ENCODE peak calls at places on chromosomes 4 and X, in eight cellular contexts. P is K562, L is keratinocyte, T is H9, D is mammary epithelial cell, Q is endothelial cell of umbilical vein, A is GM23248, S is fibroblast of lung. B is an unnamed sample.
A peak's percentile ranks its signal among the peaks of the same experiment; 100 is the strongest.

GRCh38 chrX:15930585-15930984 is 76.0 kb upstream of the AP1S2 start:
- DNase-seq in P (no peak), L (no peak), T (no peak), D (peak; percentile 45), Q (peak; percentile 36), A (peak; percentile 36), S (peak; percentile 57), B (peak; percentile 66)

GRCh38 chrX:40922307-40922706 is 162.9 kb upstream of the USP9X start:
- DNase-seq in P (peak; percentile 32), L (peak; percentile 35), T (peak; percentile 71), D (peak; percentile 55), Q (peak; percentile 76), A (peak; percentile 57), S (peak; percentile 55), B (peak; percentile 81)

GRCh38 chr4:95714571-95714970 is 125.3 kb upstream of the PDHA2 start:
- DNase-seq in P (no peak), L (no peak), T (no peak), D (no peak), Q (no peak), A (no peak), S (no peak), B (no peak)

GRCh38 chrX:109760241-109760921 is 27.3 kb upstream of the ACSL4 start:
- DNase-seq in P (no peak), L (no peak), T (no peak), D (no peak), Q (peak; percentile 2), A (no peak), S (no peak), B (peak; percentile 54)

GRCh38 chrX:1380672-1381233 is 11.2 kb downstream of the SLC25A6 start:
- DNase-seq in P (no peak), L (no peak), T (peak; percentile 52), D (no peak), Q (no peak), A (peak; percentile 20), S (no peak), B (no peak)

GRCh38 chr4:113835005-113835404 is 73.5 kb upstream of the CAMK2D start:
- DNase-seq in P (no peak), L (no peak), T (no peak), D (no peak), Q (peak; percentile 76), A (peak; percentile 81), S (peak; percentile 13), B (peak; percentile 43)

GRCh38 chr4:73257995-73258667 is 467 bp downstream of the ANKRD17 start:
- DNase-seq in P (peak; percentile 60), L (no peak), T (peak; percentile 46), D (peak; percentile 21), Q (peak; percentile 59), A (peak; percentile 67), S (peak; percentile 41), B (peak; percentile 35)

GRCh38 chr4:84730375-84730774 is 147.4 kb downstream of the CDS1 start:
- DNase-seq in P (no peak), L (no peak), T (no peak), D (no peak), Q (no peak), A (no peak), S (no peak), B (no peak)

GRCh38 chr4:138870739-138871633 is 144.6 kb upstream of the NOCT start:
- DNase-seq in P (peak; percentile 59), L (no peak), T (peak; percentile 67), D (peak; percentile 52), Q (peak; percentile 77), A (peak; percentile 81), S (peak; percentile 83), B (peak; percentile 80)

GRCh38 chrX:152902502-152902820 is 4.6 kb downstream of the ZNF185 start:
- DNase-seq in P (no peak), L (no peak), T (no peak), D (no peak), Q (no peak), A (no peak), S (no peak), B (no peak)

GRCh38 chrX:5236096-5236495 is 992.6 kb downstream of the NLGN4X start:
- DNase-seq in P (no peak), L (no peak), T (peak; percentile 49), D (peak; percentile 6), Q (no peak), A (no peak), S (no peak), B (peak; percentile 58)

GRCh38 chrX:96591418-96591817 is 93.2 kb upstream of the DIAPH2 start:
- DNase-seq in P (no peak), L (no peak), T (no peak), D (no peak), Q (no peak), A (no peak), S (peak; percentile 18), B (no peak)

GRCh38 chrX:37997096-37997495 is 9.3 kb upstream of the SYTL5 start:
- DNase-seq in P (no peak), L (no peak), T (no peak), D (no peak), Q (no peak), A (no peak), S (no peak), B (no peak)

GRCh38 chr4:37825943-37826281 is 574 bp upstream of the PGM2 start:
- DNase-seq in P (no peak), L (no peak), T (peak; percentile 27), D (peak; percentile 12), Q (no peak), A (no peak), S (no peak), B (no peak)

GRCh38 chr4:122403860-122404259 is 25.0 kb downstream of the ADAD1 start:
- DNase-seq in P (no peak), L (no peak), T (no peak), D (no peak), Q (no peak), A (no peak), S (no peak), B (no peak)

GRCh38 chr4:3037957-3038451 is 36.3 kb downstream of the HTT-AS start:
- DNase-seq in P (no peak), L (no peak), T (no peak), D (no peak), Q (no peak), A (peak; percentile 31), S (no peak), B (no peak)

GRCh38 chr4:74390677-74391076 is 25.7 kb downstream of the EREG start:
- DNase-seq in P (no peak), L (no peak), T (no peak), D (no peak), Q (no peak), A (no peak), S (no peak), B (no peak)

GRCh38 chr4:99886146-99886545 is 8.1 kb downstream of the LAMTOR3 start:
- DNase-seq in P (no peak), L (no peak), T (no peak), D (peak; percentile 25), Q (no peak), A (peak; percentile 35), S (peak; percentile 57), B (peak; percentile 38)

GRCh38 chrX:16870861-16871584 is 861 bp upstream of the RBBP7 start:
- DNase-seq in P (no peak), L (no peak), T (peak; percentile 73), D (no peak), Q (peak; percentile 13), A (peak; percentile 31), S (no peak), B (peak; percentile 27)

GRCh38 chrX:151153086-151153485 is 23.3 kb upstream of the GPR50 start:
- DNase-seq in P (no peak), L (peak; percentile 28), T (peak; percentile 73), D (peak; percentile 55), Q (no peak), A (peak; percentile 71), S (peak; percentile 13), B (peak; percentile 74)

GRCh38 chr4:163582688-163583087 is 88.2 kb downstream of the TMA16 start:
- DNase-seq in P (no peak), L (no peak), T (no peak), D (no peak), Q (no peak), A (no peak), S (no peak), B (peak; percentile 30)

GRCh38 chr4:75745192-75745591 is 20.8 kb downstream of the USO1 start:
- DNase-seq in P (no peak), L (peak; percentile 15), T (no peak), D (peak; percentile 88), Q (peak; percentile 74), A (peak; percentile 87), S (peak; percentile 67), B (no peak)

GRCh38 chr4:13546855-13547562 is 2.7 kb upstream of the NKX3-2 start:
- DNase-seq in P (no peak), L (no peak), T (peak; percentile 80), D (no peak), Q (no peak), A (no peak), S (no peak), B (no peak)

GRCh38 chr4:37990731-37991130 is 30.5 kb downstream of the PTTG2 start:
- DNase-seq in P (no peak), L (no peak), T (no peak), D (no peak), Q (no peak), A (no peak), S (no peak), B (no peak)

GRCh38 chr4:31613946-31614623 is 893.9 kb downstream of the PCDH7 start:
- DNase-seq in P (no peak), L (no peak), T (peak; percentile 31), D (peak; percentile 26), Q (no peak), A (no peak), S (peak; percentile 14), B (no peak)

GRCh38 chr4:162163892-162164759 is at the start of gene FSTL5:
- DNase-seq in P (peak; percentile 1), L (no peak), T (peak; percentile 99), D (peak; percentile 82), Q (peak; percentile 82), A (peak; percentile 27), S (peak; percentile 10), B (peak; percentile 53)

GRCh38 chr4:67668315-67668714 is 32.6 kb downstream of the UBA6 start:
- DNase-seq in P (no peak), L (no peak), T (no peak), D (no peak), Q (no peak), A (no peak), S (no peak), B (no peak)
- H3K4me2 ChIP-seq in P (no peak overlapping the region), L (no peak overlapping the region), T (no peak overlapping the region), D (no peak overlapping the region), Q (no peak overlapping the region), A (no peak overlapping the region), S (no peak overlapping the region), B (no peak overlapping the region)

GRCh38 chrX:65690057-65690855 is 22.8 kb downstream of the MSN start:
- DNase-seq in P (no peak), L (peak; percentile 61), T (no peak), D (peak; percentile 74), Q (no peak), A (peak; percentile 89), S (peak; percentile 53), B (peak; percentile 60)
- H4K20me1 ChIP-seq in P (peaks cover 37% of the 10 kb centered on the region), L (no peaks in the 10 kb centered on the region), T (no peaks in the 10 kb centered on the region), D (no peaks in the 10 kb centered on the region), Q (peaks cover 8% of the 10 kb centered on the region), A (peaks cover 4% of the 10 kb centered on the region), S (peaks cover 5% of the 10 kb centered on the region), B (peaks cover 58% of the 10 kb centered on the region)

GRCh38 chrX:13418126-13419091 is 98.6 kb upstream of the ATXN3L start:
- DNase-seq in P (no peak), L (no peak), T (no peak), D (peak; percentile 60), Q (peak; percentile 58), A (peak; percentile 50), S (peak; percentile 20), B (peak; percentile 45)
- H2AFZ ChIP-seq in P (no peak overlapping the region), L (peak overlapping the region; percentile 70), T (no peak overlapping the region), D (peak overlapping the region; percentile 85), Q (peak overlapping the region; percentile 77), A (peak overlapping the region; percentile 80), S (no peak overlapping the region), B (peak overlapping the region; percentile 51)

GRCh38 chrX:2406891-2407518 is 93.8 kb downstream of the DHRSX start:
- DNase-seq in P (no peak), L (no peak), T (no peak), D (no peak), Q (no peak), A (no peak), S (no peak), B (no peak)
- H3K4me2 ChIP-seq in P (no peak overlapping the region), L (no peak overlapping the region), T (no peak overlapping the region), D (no peak overlapping the region), Q (no peak overlapping the region), A (no peak overlapping the region), S (no peak overlapping the region), B (no peak overlapping the region)

B was measured in PC-3.